ENCODE peak calls at places on chromosomes 12 and 14, in seven cellular contexts. I is AG09309, R is NCI-H748 treated with DMSO at 0.1 percent for 48 hours, S is NCI-H1092, K is substantia nigra, Q is frontal cortex, X is DMS 273 treated with DMSO at 0.1 percent for 48 hours. O is an unnamed sample.
A peak's percentile ranks its signal among the peaks of the same experiment; 100 is the strongest.

GRCh38 chr14:90105756-90106155 is 44.0 kb downstream of the KCNK13 start:
- DNase-seq in I (no peak), R (no peak), S (no peak), K (peak; percentile 2), Q (no peak), X (no peak), O (peak; percentile 30)

GRCh38 chr12:92735131-92735721 is 32.4 kb downstream of the PLEKHG7 start:
- DNase-seq in I (peak; percentile 90), R (peak; percentile 73), S (peak; percentile 8), K (no peak), Q (no peak), X (no peak), O (no peak)

GRCh38 chr14:53741379-53742225 is 215.0 kb downstream of the BMP4 start:
- DNase-seq in I (no peak), R (no peak), S (no peak), K (no peak), Q (no peak), X (no peak), O (no peak)

GRCh38 chr12:12671850-12672660 is 23.9 kb downstream of the GPR19 start:
- DNase-seq in I (no peak), R (no peak), S (no peak), K (no peak), Q (no peak), X (no peak), O (no peak)

GRCh38 chr12:115597157-115597712 is 680.3 kb downstream of the MED13L start:
- DNase-seq in I (peak; percentile 31), R (no peak), S (no peak), K (no peak), Q (no peak), X (no peak), O (no peak)

GRCh38 chr12:129520736-129521135 is 383.1 kb downstream of the TMEM132D start:
- DNase-seq in I (no peak), R (peak; percentile 32), S (no peak), K (no peak), Q (no peak), X (no peak), O (no peak)

GRCh38 chr14:34425095-34425851 is 36.8 kb downstream of the SPTSSA start:
- DNase-seq in I (no peak), R (no peak), S (no peak), K (no peak), Q (no peak), X (no peak), O (no peak)

GRCh38 chr12:3311027-3311402 is 180.0 kb upstream of the PRMT8 start:
- DNase-seq in I (no peak), R (no peak), S (no peak), K (no peak), Q (no peak), X (no peak), O (no peak)

GRCh38 chr12:88063375-88063774 is 34.2 kb upstream of the C12orf50 start:
- DNase-seq in I (no peak), R (no peak), S (no peak), K (no peak), Q (no peak), X (no peak), O (no peak)

O was measured in midbrain.